ENCODE peak calls at places on chromosomes 5 and 9, in six cellular contexts. Z is brain microvascular endothelial cell, D is psoas muscle, H is Peyer's patch, W is ascending aorta, P is mesendoderm. I is an unnamed sample.

GRCh38 chr9:135584371-135584770 is 22.8 kb downstream of the PAEP start:
- DNase-seq in Z (no peak), D (no peak), H (no peak), W (no peak), P (no peak), I (no peak)

GRCh38 chr5:53948598-53948997 is 361.8 kb downstream of the ARL15 start:
- DNase-seq in Z (no peak), D (no peak), H (no peak), W (no peak), P (no peak), I (no peak)

GRCh38 chr9:118104385-118104784 is 400.2 kb downstream of the TLR4 start:
- DNase-seq in Z (no peak), D (no peak), H (no peak), W (no peak), P (no peak), I (peak)

GRCh38 chr9:98472216-98472615 is 216.8 kb upstream of the TBC1D2 start:
- DNase-seq in Z (no peak), D (no peak), H (no peak), W (no peak), P (peak), I (no peak)

GRCh38 chr5:39076757-39077475 is 2.7 kb upstream of the RICTOR start:
- DNase-seq in Z (no peak), D (no peak), H (no peak), W (no peak), P (no peak), I (no peak)

GRCh38 chr5:135635471-135635870 is 56.7 kb upstream of the CXCL14 start:
- DNase-seq in Z (no peak), D (no peak), H (no peak), W (no peak), P (no peak), I (no peak)

GRCh38 chr5:133370281-133370890 is 242.0 kb downstream of the FSTL4 start:
- DNase-seq in Z (no peak), D (no peak), H (no peak), W (peak), P (no peak), I (no peak)

GRCh38 chr9:109182940-109183798 is 16.1 kb upstream of the FRRS1L start:
- DNase-seq in Z (peak), D (no peak), H (no peak), W (no peak), P (peak), I (peak)

GRCh38 chr5:159263569-159263905 is 447 bp downstream of the UBLCP1 start:
- DNase-seq in Z (no peak), D (no peak), H (no peak), W (no peak), P (no peak), I (no peak)

GRCh38 chr9:92180669-92181181 is 65.5 kb upstream of the SPTLC1 start:
- DNase-seq in Z (peak), D (no peak), H (no peak), W (no peak), P (peak), I (peak)

GRCh38 chr5:3118321-3118720 is 366.8 kb upstream of the IRX2 start:
- DNase-seq in Z (no peak), D (no peak), H (no peak), W (no peak), P (peak), I (no peak)

GRCh38 chr9:133113928-133114351 is 7.1 kb downstream of the RALGDS start:
- DNase-seq in Z (no peak), D (peak), H (no peak), W (peak), P (no peak), I (peak)

GRCh38 chr9:32969270-32969669 is 32.2 kb downstream of the APTX start:
- DNase-seq in Z (peak), D (no peak), H (no peak), W (no peak), P (no peak), I (no peak)

GRCh38 chr9:81604306-81605153 is 84.8 kb downstream of the TLE1 start:
- DNase-seq in Z (no peak), D (no peak), H (no peak), W (no peak), P (no peak), I (peak)

GRCh38 chr9:95029251-95029650 is 288.3 kb downstream of the FANCC start:
- DNase-seq in Z (no peak), D (no peak), H (no peak), W (no peak), P (no peak), I (peak)

GRCh38 chr9:16715404-16715803 is 155.1 kb downstream of the BNC2 start:
- DNase-seq in Z (no peak), D (no peak), H (no peak), W (no peak), P (no peak), I (peak)

GRCh38 chr9:107437716-107438115 is 51.9 kb downstream of the KLF4 start:
- DNase-seq in Z (no peak), D (no peak), H (no peak), W (no peak), P (peak), I (no peak)

GRCh38 chr9:136978865-136979544 is 1.7 kb downstream of the PTGDS start:
- DNase-seq in Z (no peak), D (peak), H (no peak), W (no peak), P (no peak), I (no peak)

GRCh38 chr5:133399247-133399891 is 213.0 kb downstream of the FSTL4 start:
- DNase-seq in Z (no peak), D (no peak), H (no peak), W (peak), P (no peak), I (no peak)

GRCh38 chr5:145347026-145347616 is 488.0 kb downstream of the PRELID2 start:
- DNase-seq in Z (peak), D (no peak), H (no peak), W (no peak), P (peak), I (peak)

GRCh38 chr5:67842806-67843205 is 372.8 kb upstream of the PIK3R1 start:
- DNase-seq in Z (peak), D (no peak), H (no peak), W (no peak), P (peak), I (peak)

GRCh38 chr9:101119206-101119819 is 90.8 kb downstream of the PLPPR1 start:
- DNase-seq in Z (peak), D (peak), H (no peak), W (no peak), P (peak), I (peak)